ENCODE peak calls at places on chromosomes 16 and 17, in seven cellular contexts. E is effector CD4-positive, alpha-beta T cell; S is NCI-H460; W is hypothalamus; N is B cell; F is T-cell; C is GM23248. V is an unnamed sample.

GRCh38 chr16:9665851-9666271 is 516.4 kb downstream of the GRIN2A start:
- DNase-seq in E (no peak), S (no peak), W (no peak), N (no peak), F (no peak), C (no peak), V (no peak)

GRCh38 chr17:68775969-68776368 is 174.8 kb upstream of the FAM20A start:
- DNase-seq in E (no peak), S (no peak), W (no peak), N (no peak), F (no peak), C (no peak), V (no peak)

GRCh38 chr17:73644145-73645049 is at the start of gene SDK2:
- DNase-seq in E (no peak), S (no peak), W (no peak), N (no peak), F (no peak), C (peak; percentile 35), V (peak; percentile 23)

GRCh38 chr17:64787255-64787920 is 125.3 kb upstream of the SMURF2 start:
- DNase-seq in E (no peak), S (no peak), W (no peak), N (no peak), F (no peak), C (no peak), V (no peak)

GRCh38 chr16:82700541-82701240 is 73.9 kb downstream of the CDH13 start:
- DNase-seq in E (no peak), S (peak; percentile 85), W (no peak), N (no peak), F (no peak), C (peak; percentile 64), V (no peak)

GRCh38 chr17:40091691-40092397 is 8.5 kb downstream of the NR1D1 start:
- DNase-seq in E (no peak), S (no peak), W (no peak), N (no peak), F (no peak), C (peak; percentile 48), V (no peak)

GRCh38 chr17:81285179-81285878 is 9.8 kb downstream of the SLC38A10 start:
- DNase-seq in E (peak; percentile 32), S (no peak), W (peak; percentile 47), N (no peak), F (peak; percentile 40), C (no peak), V (peak; percentile 55)

GRCh38 chr16:77307764-77308561 is 108.8 kb downstream of the SYCE1L start:
- DNase-seq in E (no peak), S (no peak), W (no peak), N (no peak), F (no peak), C (peak; percentile 79), V (no peak)

GRCh38 chr17:8991514-8992285 is 26.2 kb upstream of the PIK3R5 start:
- DNase-seq in E (peak; percentile 58), S (peak; percentile 43), W (peak; percentile 41), N (peak; percentile 53), F (peak; percentile 47), C (peak; percentile 85), V (peak; percentile 61)

GRCh38 chr16:31131841-31132271 is 3.7 kb downstream of the PRSS8 start:
- DNase-seq in E (no peak), S (no peak), W (no peak), N (no peak), F (no peak), C (no peak), V (no peak)

GRCh38 chr17:67273900-67274299 is 28.9 kb upstream of the HELZ start:
- DNase-seq in E (no peak), S (no peak), W (no peak), N (no peak), F (no peak), C (no peak), V (no peak)

GRCh38 chr17:80950466-80951120 is 41.0 kb upstream of the CHMP6 start:
- DNase-seq in E (no peak), S (no peak), W (no peak), N (peak; percentile 34), F (no peak), C (no peak), V (no peak)

GRCh38 chr17:16938496-16939270 is 33.2 kb downstream of the TNFRSF13B start:
- DNase-seq in E (no peak), S (no peak), W (no peak), N (no peak), F (no peak), C (no peak), V (no peak)

GRCh38 chr16:83285921-83286320 is 521.9 kb upstream of the HSBP1 start:
- DNase-seq in E (no peak), S (no peak), W (no peak), N (no peak), F (no peak), C (no peak), V (no peak)

GRCh38 chr16:74724820-74725549 is 24.3 kb upstream of the MLKL start:
- DNase-seq in E (no peak), S (peak; percentile 38), W (peak; percentile 94), N (no peak), F (no peak), C (peak; percentile 87), V (no peak)

GRCh38 chr16:2952679-2953078 is 11.4 kb upstream of the KREMEN2 start:
- DNase-seq in E (no peak), S (no peak), W (no peak), N (no peak), F (no peak), C (no peak), V (no peak)

GRCh38 chr17:75688209-75688771 is 21.2 kb downstream of the SAP30BP start:
- DNase-seq in E (no peak), S (no peak), W (no peak), N (no peak), F (no peak), C (peak; percentile 86), V (no peak)

GRCh38 chr17:8019665-8020064 is 17.2 kb downstream of the GUCY2D start:
- DNase-seq in E (no peak), S (no peak), W (no peak), N (no peak), F (no peak), C (peak; percentile 76), V (no peak)

GRCh38 chr16:67258160-67258835 is 9.5 kb downstream of the SLC9A5 start:
- DNase-seq in E (no peak), S (no peak), W (no peak), N (no peak), F (no peak), C (no peak), V (no peak)

GRCh38 chr16:30948956-30949654 is at the start of gene ORAI3:
- DNase-seq in E (peak; percentile 29), S (peak; percentile 27), W (peak; percentile 72), N (peak; percentile 83), F (no peak), C (peak; percentile 86), V (peak; percentile 72)

GRCh38 chr16:57147381-57148191 is 38.3 kb downstream of the PSME3IP1 start:
- DNase-seq in E (no peak), S (no peak), W (peak; percentile 41), N (no peak), F (no peak), C (peak; percentile 75), V (no peak)

GRCh38 chr17:50134206-50135110 is 4.5 kb upstream of the SAMD14 start:
- DNase-seq in E (no peak), S (no peak), W (no peak), N (no peak), F (no peak), C (peak; percentile 69), V (no peak)

GRCh38 chr16:2329532-2329931 is 11.0 kb downstream of the ABCA3 start:
- DNase-seq in E (no peak), S (no peak), W (no peak), N (no peak), F (no peak), C (no peak), V (no peak)

GRCh38 chr17:57674894-57675293 is 70.2 kb downstream of the CCDC182 start:
- DNase-seq in E (no peak), S (no peak), W (peak; percentile 47), N (no peak), F (no peak), C (no peak), V (no peak)

GRCh38 chr17:32276217-32276616 is 10.6 kb downstream of the RHBDL3 start:
- DNase-seq in E (no peak), S (no peak), W (no peak), N (no peak), F (no peak), C (no peak), V (no peak)

GRCh38 chr16:3713587-3714242 is 3.6 kb downstream of the TRAP1 start:
- DNase-seq in E (no peak), S (no peak), W (no peak), N (no peak), F (no peak), C (no peak), V (no peak)

GRCh38 chr17:38444151-38444550 is 15.9 kb downstream of the ARHGAP23 start:
- DNase-seq in E (peak; percentile 33), S (peak; percentile 55), W (peak; percentile 69), N (no peak), F (no peak), C (peak; percentile 89), V (peak; percentile 74)

GRCh38 chr16:22614271-22614947 is 103.7 kb downstream of the NPIPB5 start:
- DNase-seq in E (no peak), S (no peak), W (no peak), N (no peak), F (no peak), C (no peak), V (no peak)

GRCh38 chr17:9346296-9346926 is 229.2 kb downstream of the STX8 start:
- DNase-seq in E (no peak), S (no peak), W (no peak), N (no peak), F (no peak), C (peak; percentile 45), V (no peak)

V was measured in germinal center.